ENCODE peak calls at places on chromosomes 11 and 22, in six cellular contexts. W is progenitor cell of endocrine pancreas, T is SJSA1, Z is neural crest cell, X is ELR, R is GM19239. L is an unnamed sample.

GRCh38 chr11:76244311-76245061 is 38.2 kb upstream of the WNT11 start:
- DNase-seq in W (no peak), T (no peak), Z (no peak), X (no peak), R (no peak), L (no peak)

GRCh38 chr11:10984250-10984649 is 126.4 kb upstream of the ZBED5 start:
- DNase-seq in W (no peak), T (no peak), Z (no peak), X (peak), R (no peak), L (no peak)

GRCh38 chr22:24594569-24595120 is 1.8 kb upstream of the LRRC75B start:
- DNase-seq in W (no peak), T (no peak), Z (no peak), X (no peak), R (no peak), L (no peak)

GRCh38 chr11:120781486-120782120 is 242.3 kb upstream of the TBCEL start:
- DNase-seq in W (no peak), T (peak), Z (no peak), X (no peak), R (no peak), L (no peak)

GRCh38 chr11:96049426-96049825 is 125.5 kb upstream of the MTMR2 start:
- DNase-seq in W (no peak), T (no peak), Z (no peak), X (peak), R (no peak), L (no peak)

GRCh38 chr11:63939351-63939920 is 634 bp downstream of the NAA40 start:
- DNase-seq in W (no peak), T (no peak), Z (no peak), X (peak), R (no peak), L (no peak)

GRCh38 chr11:119169272-119169719 is 771 bp downstream of the NLRX1 start:
- DNase-seq in W (no peak), T (no peak), Z (no peak), X (peak), R (peak), L (peak)

GRCh38 chr11:6572215-6572614 is 31.2 kb downstream of the RRP8 start:
- DNase-seq in W (no peak), T (no peak), Z (no peak), X (peak), R (no peak), L (peak)

GRCh38 chr22:19808873-19809478 is 45.7 kb downstream of the GNB1L start:
- DNase-seq in W (no peak), T (no peak), Z (no peak), X (no peak), R (no peak), L (no peak)

GRCh38 chr22:30296851-30297250 is 7.5 kb upstream of the CASTOR1 start:
- DNase-seq in W (no peak), T (no peak), Z (no peak), X (no peak), R (no peak), L (no peak)

GRCh38 chr11:120352405-120352804 is 16.2 kb downstream of the ARHGEF12 start:
- DNase-seq in W (no peak), T (no peak), Z (no peak), X (no peak), R (no peak), L (no peak)

GRCh38 chr11:66426314-66426713 is 5.5 kb downstream of the NPAS4 start:
- DNase-seq in W (no peak), T (no peak), Z (no peak), X (no peak), R (no peak), L (no peak)

L was measured in LHCN-M2.